ENCODE peak calls at places on chromosomes 12 and 14, in ten cellular contexts. One of them, this sample, is unnamed. For H3K4me1, the result is how much of the 10 kb centered on the place peaks cover.

GRCh38 chr12:68977909-68978610 is 45.1 kb upstream of the CPM start:
- DNase-seq in adrenal gland: no peak
- DNase-seq in mammary epithelial cell: no peak
- DNase-seq in cardiac muscle cell: no peak
- DNase-seq in tibial nerve: no peak
- DNase-seq in thyroid gland: no peak
- DNase-seq in fibroblast of lung: no peak
- DNase-seq in heart left ventricle: no peak
- DNase-seq in kidney: no peak
- DNase-seq in lung: no peak
- DNase-seq in this sample: no peak

GRCh38 chr12:124396544-124397398 is 101.9 kb downstream of the RFLNA start:
- DNase-seq in adrenal gland: peak
- DNase-seq in mammary epithelial cell: no peak
- DNase-seq in cardiac muscle cell: no peak
- DNase-seq in tibial nerve: peak
- DNase-seq in thyroid gland: no peak
- DNase-seq in fibroblast of lung: no peak
- DNase-seq in heart left ventricle: peak
- DNase-seq in kidney: peak
- DNase-seq in lung: no peak
- DNase-seq in this sample: no peak

GRCh38 chr12:33562401-33562800 is 122.8 kb upstream of the SYT10 start:
- DNase-seq in adrenal gland: no peak
- DNase-seq in mammary epithelial cell: no peak
- DNase-seq in cardiac muscle cell: no peak
- DNase-seq in tibial nerve: no peak
- DNase-seq in thyroid gland: no peak
- DNase-seq in fibroblast of lung: no peak
- DNase-seq in heart left ventricle: no peak
- DNase-seq in kidney: no peak
- DNase-seq in lung: no peak
- DNase-seq in this sample: no peak

GRCh38 chr12:1865284-1865866 is 45.0 kb downstream of the LRTM2 start:
- DNase-seq in adrenal gland: no peak
- DNase-seq in mammary epithelial cell: no peak
- DNase-seq in cardiac muscle cell: no peak
- DNase-seq in tibial nerve: no peak
- DNase-seq in thyroid gland: no peak
- DNase-seq in fibroblast of lung: peak
- DNase-seq in heart left ventricle: no peak
- DNase-seq in kidney: no peak
- DNase-seq in lung: no peak
- DNase-seq in this sample: no peak

GRCh38 chr12:67650127-67650495 is 1.6 kb downstream of the DYRK2 start:
- DNase-seq in adrenal gland: no peak
- DNase-seq in mammary epithelial cell: no peak
- DNase-seq in cardiac muscle cell: peak
- DNase-seq in tibial nerve: peak
- DNase-seq in thyroid gland: peak
- DNase-seq in fibroblast of lung: peak
- DNase-seq in heart left ventricle: peak
- DNase-seq in kidney: peak
- DNase-seq in lung: no peak
- DNase-seq in this sample: peak

GRCh38 chr12:53232641-53233538 is 881 bp upstream of the RARG start:
- DNase-seq in adrenal gland: peak
- DNase-seq in mammary epithelial cell: peak
- DNase-seq in cardiac muscle cell: peak
- DNase-seq in tibial nerve: peak
- DNase-seq in thyroid gland: peak
- DNase-seq in fibroblast of lung: peak
- DNase-seq in heart left ventricle: peak
- DNase-seq in kidney: peak
- DNase-seq in lung: no peak
- DNase-seq in this sample: no peak

GRCh38 chr12:22994276-22994675 is 369.3 kb downstream of the ETNK1 start:
- DNase-seq in adrenal gland: no peak
- DNase-seq in mammary epithelial cell: no peak
- DNase-seq in cardiac muscle cell: no peak
- DNase-seq in tibial nerve: no peak
- DNase-seq in thyroid gland: no peak
- DNase-seq in fibroblast of lung: no peak
- DNase-seq in heart left ventricle: no peak
- DNase-seq in kidney: no peak
- DNase-seq in lung: no peak
- DNase-seq in this sample: no peak

GRCh38 chr12:116659771-116660481 is 77.9 kb downstream of the SPRING1 start:
- DNase-seq in adrenal gland: peak
- DNase-seq in mammary epithelial cell: peak
- DNase-seq in cardiac muscle cell: no peak
- DNase-seq in tibial nerve: no peak
- DNase-seq in thyroid gland: peak
- DNase-seq in fibroblast of lung: no peak
- DNase-seq in heart left ventricle: no peak
- DNase-seq in kidney: no peak
- DNase-seq in lung: no peak
- DNase-seq in this sample: no peak

GRCh38 chr14:71358209-71358931 is 451.1 kb downstream of the PCNX1 start:
- DNase-seq in adrenal gland: no peak
- DNase-seq in mammary epithelial cell: no peak
- DNase-seq in cardiac muscle cell: no peak
- DNase-seq in tibial nerve: no peak
- DNase-seq in thyroid gland: no peak
- DNase-seq in fibroblast of lung: peak
- DNase-seq in heart left ventricle: no peak
- DNase-seq in kidney: no peak
- DNase-seq in lung: no peak
- DNase-seq in this sample: no peak

GRCh38 chr12:87467893-87468292 is 561.3 kb downstream of the C12orf50 start:
- DNase-seq in adrenal gland: no peak
- DNase-seq in mammary epithelial cell: no peak
- DNase-seq in cardiac muscle cell: no peak
- DNase-seq in tibial nerve: no peak
- DNase-seq in thyroid gland: no peak
- DNase-seq in fibroblast of lung: no peak
- DNase-seq in heart left ventricle: no peak
- DNase-seq in kidney: no peak
- DNase-seq in lung: no peak
- DNase-seq in this sample: no peak

GRCh38 chr12:117622741-117623140 is 261.3 kb upstream of the NOS1 start:
- DNase-seq in adrenal gland: no peak
- DNase-seq in mammary epithelial cell: no peak
- DNase-seq in cardiac muscle cell: no peak
- DNase-seq in tibial nerve: no peak
- DNase-seq in thyroid gland: no peak
- DNase-seq in fibroblast of lung: no peak
- DNase-seq in heart left ventricle: no peak
- DNase-seq in kidney: no peak
- DNase-seq in lung: no peak
- DNase-seq in this sample: no peak

GRCh38 chr14:24965934-24966593 is 83.9 kb downstream of the STXBP6 start:
- DNase-seq in adrenal gland: no peak
- DNase-seq in mammary epithelial cell: peak
- DNase-seq in cardiac muscle cell: peak
- DNase-seq in tibial nerve: peak
- DNase-seq in thyroid gland: peak
- DNase-seq in fibroblast of lung: peak
- DNase-seq in heart left ventricle: no peak
- DNase-seq in kidney: no peak
- DNase-seq in lung: no peak
- DNase-seq in this sample: peak

GRCh38 chr14:69617796-69618195 is 6.4 kb downstream of the SUSD6 start:
- DNase-seq in adrenal gland: no peak
- DNase-seq in mammary epithelial cell: no peak
- DNase-seq in cardiac muscle cell: no peak
- DNase-seq in tibial nerve: no peak
- DNase-seq in thyroid gland: no peak
- DNase-seq in fibroblast of lung: no peak
- DNase-seq in heart left ventricle: no peak
- DNase-seq in kidney: no peak
- DNase-seq in lung: no peak
- DNase-seq in this sample: no peak

GRCh38 chr14:69620981-69621380 is 9.6 kb downstream of the SUSD6 start:
- DNase-seq in adrenal gland: no peak
- DNase-seq in mammary epithelial cell: no peak
- DNase-seq in cardiac muscle cell: no peak
- DNase-seq in tibial nerve: no peak
- DNase-seq in thyroid gland: no peak
- DNase-seq in fibroblast of lung: no peak
- DNase-seq in heart left ventricle: no peak
- DNase-seq in kidney: no peak
- DNase-seq in lung: no peak
- DNase-seq in this sample: no peak

GRCh38 chr14:69620211-69620611 is 8.8 kb downstream of the SUSD6 start:
- DNase-seq in adrenal gland: no peak
- DNase-seq in mammary epithelial cell: peak
- DNase-seq in cardiac muscle cell: no peak
- DNase-seq in tibial nerve: no peak
- DNase-seq in thyroid gland: no peak
- DNase-seq in fibroblast of lung: no peak
- DNase-seq in heart left ventricle: no peak
- DNase-seq in kidney: no peak
- DNase-seq in lung: no peak
- DNase-seq in this sample: no peak

GRCh38 chr14:69616408-69616773 is 5.0 kb downstream of the SUSD6 start:
- DNase-seq in adrenal gland: no peak
- DNase-seq in mammary epithelial cell: no peak
- DNase-seq in cardiac muscle cell: no peak
- DNase-seq in tibial nerve: no peak
- DNase-seq in thyroid gland: no peak
- DNase-seq in fibroblast of lung: no peak
- DNase-seq in heart left ventricle: no peak
- DNase-seq in kidney: no peak
- DNase-seq in lung: no peak
- DNase-seq in this sample: no peak

DNA sequence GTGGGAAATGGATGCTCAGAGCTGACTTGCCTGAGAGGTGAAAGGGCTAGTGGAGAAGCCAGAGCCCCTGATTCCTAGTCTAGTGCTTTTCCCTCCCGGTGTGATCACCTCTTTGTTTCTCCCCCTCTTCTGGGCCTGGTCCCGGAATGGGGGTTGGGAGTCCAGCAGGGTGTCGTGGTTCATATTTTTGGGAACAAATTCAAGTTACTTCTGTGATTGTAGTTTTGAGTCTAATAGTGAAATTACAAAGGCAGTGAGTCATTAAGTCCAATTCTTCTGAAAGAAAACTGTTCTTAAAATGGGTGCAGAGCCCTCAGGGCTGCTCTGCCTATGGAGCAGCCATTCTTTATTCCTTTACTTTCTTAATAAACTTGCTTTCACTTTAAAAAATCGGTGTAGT is 7.6 kb downstream of the SUSD6 start:
- DNase-seq in adrenal gland: peak
- DNase-seq in mammary epithelial cell: no peak
- DNase-seq in cardiac muscle cell: no peak
- DNase-seq in tibial nerve: no peak
- DNase-seq in thyroid gland: no peak
- DNase-seq in fibroblast of lung: no peak
- DNase-seq in heart left ventricle: no peak
- DNase-seq in kidney: no peak
- DNase-seq in lung: no peak
- DNase-seq in this sample: no peak
- H3K4me1 ChIP-seq in adrenal gland: half or more
- H3K4me1 ChIP-seq in mammary epithelial cell: half or more
- H3K4me1 ChIP-seq in cardiac muscle cell: under half
- H3K4me1 ChIP-seq in tibial nerve: half or more
- H3K4me1 ChIP-seq in thyroid gland: half or more
- H3K4me1 ChIP-seq in fibroblast of lung: under half
- H3K4me1 ChIP-seq in heart left ventricle: under half
- H3K4me1 ChIP-seq in kidney: under half
- H3K4me1 ChIP-seq in lung: under half
- H3K4me1 ChIP-seq in this sample: half or more

DNA sequence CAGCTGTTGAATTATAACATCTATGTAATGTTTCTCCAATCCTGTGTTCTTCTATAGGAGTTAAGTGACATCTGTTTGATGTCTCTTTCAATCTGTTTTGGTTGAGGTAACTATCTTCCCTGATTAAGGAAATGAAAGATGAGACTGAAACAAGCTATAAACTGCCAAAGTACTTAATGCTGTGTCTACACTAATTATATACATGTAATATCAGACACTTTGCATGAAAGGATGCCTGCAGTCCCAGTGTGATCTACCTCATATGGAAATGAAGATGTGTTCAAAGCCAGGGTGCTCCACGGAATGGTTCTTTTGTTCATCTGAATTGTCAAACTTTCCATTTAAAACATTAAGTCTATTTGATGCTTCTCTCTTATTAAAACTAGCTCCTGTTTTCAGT is 958.3 kb downstream of the GALC start:
- DNase-seq in adrenal gland: no peak
- DNase-seq in mammary epithelial cell: no peak
- DNase-seq in cardiac muscle cell: no peak
- DNase-seq in tibial nerve: no peak
- DNase-seq in thyroid gland: no peak
- DNase-seq in fibroblast of lung: no peak
- DNase-seq in heart left ventricle: no peak
- DNase-seq in kidney: no peak
- DNase-seq in lung: no peak
- DNase-seq in this sample: no peak
- H3K4me3 ChIP-seq in adrenal gland: no peak
- H3K4me3 ChIP-seq in mammary epithelial cell: no peak
- H3K4me3 ChIP-seq in cardiac muscle cell: no peak
- H3K4me3 ChIP-seq in tibial nerve: no peak
- H3K4me3 ChIP-seq in thyroid gland: no peak
- H3K4me3 ChIP-seq in fibroblast of lung: no peak
- H3K4me3 ChIP-seq in heart left ventricle: no peak
- H3K4me3 ChIP-seq in kidney: no peak
- H3K4me3 ChIP-seq in lung: no peak
- H3K4me3 ChIP-seq in this sample: no peak

DNA sequence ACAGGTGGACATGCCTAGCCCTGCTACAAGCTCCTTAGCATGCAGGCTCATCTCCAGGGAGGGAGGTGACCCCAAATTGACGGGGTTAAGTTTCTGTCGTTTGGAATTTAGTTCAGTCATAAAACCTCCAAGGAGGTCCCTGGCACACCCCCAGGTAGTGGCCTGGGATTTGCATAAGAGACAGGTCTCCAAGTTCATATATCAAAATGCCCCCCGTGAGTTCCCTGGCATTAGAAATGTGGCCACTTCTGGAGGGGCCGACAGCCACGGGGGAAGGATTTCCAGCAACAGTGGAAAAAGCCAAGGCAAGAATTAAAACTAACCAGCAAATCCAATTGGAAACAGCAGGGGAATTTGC is 228.8 kb downstream of the BCL11B start:
- DNase-seq in adrenal gland: no peak
- DNase-seq in mammary epithelial cell: no peak
- DNase-seq in cardiac muscle cell: no peak
- DNase-seq in tibial nerve: no peak
- DNase-seq in thyroid gland: no peak
- DNase-seq in fibroblast of lung: no peak
- DNase-seq in heart left ventricle: no peak
- DNase-seq in kidney: no peak
- DNase-seq in lung: no peak
- DNase-seq in this sample: no peak
- TF ChIP-seq CTCF in adrenal gland: no peak
- TF ChIP-seq CTCF in mammary epithelial cell: no peak
- TF ChIP-seq CTCF in cardiac muscle cell: no peak
- TF ChIP-seq CTCF in tibial nerve: no peak
- TF ChIP-seq CTCF in thyroid gland: no peak
- TF ChIP-seq CTCF in fibroblast of lung: no peak
- TF ChIP-seq CTCF in heart left ventricle: no peak
- TF ChIP-seq CTCF in kidney: no peak
- TF ChIP-seq CTCF in lung: no peak
- TF ChIP-seq CTCF in this sample: no peak

GRCh38 chr14:99232406-99233214 is 39.4 kb downstream of the BCL11B start:
- DNase-seq in adrenal gland: no peak
- DNase-seq in mammary epithelial cell: no peak
- DNase-seq in cardiac muscle cell: no peak
- DNase-seq in tibial nerve: no peak
- DNase-seq in thyroid gland: no peak
- DNase-seq in fibroblast of lung: no peak
- DNase-seq in heart left ventricle: no peak
- DNase-seq in kidney: no peak
- DNase-seq in lung: no peak
- DNase-seq in this sample: no peak
- H3K4me1 ChIP-seq in adrenal gland: under half
- H3K4me1 ChIP-seq in mammary epithelial cell: under half
- H3K4me1 ChIP-seq in cardiac muscle cell: under half
- H3K4me1 ChIP-seq in tibial nerve: under half
- H3K4me1 ChIP-seq in thyroid gland: under half
- H3K4me1 ChIP-seq in fibroblast of lung: under half
- H3K4me1 ChIP-seq in heart left ventricle: under half
- H3K4me1 ChIP-seq in kidney: under half
- H3K4me1 ChIP-seq in lung: under half
- H3K4me1 ChIP-seq in this sample: under half